ENCODE peak calls at places on chromosome 1, in nine cellular contexts. Q is prostate gland, B is adrenal gland, A is body of pancreas, E is fibroblast of lung, O is transverse colon, R is A549, T is ascending aorta, V is DND-41. L is an unnamed sample.

GRCh38 chr1:174428739-174429138 is 19.0 kb upstream of the GPR52 start:
- DNase-seq in Q (no peak), B (no peak), A (no peak), E (no peak), O (no peak), R (no peak), T (no peak), V (no peak), L (no peak)

GRCh38 chr1:216960716-216961115 is 237.5 kb upstream of the ESRRG start:
- DNase-seq in Q (no peak), B (no peak), A (no peak), E (peak; percentile 30), O (no peak), R (no peak), T (no peak), V (no peak), L (no peak)

GRCh38 chr1:202007703-202008489 is 2.5 kb upstream of the ELF3 start:
- DNase-seq in Q (peak; percentile 85), B (no peak), A (peak; percentile 79), E (no peak), O (peak; percentile 90), R (no peak), T (no peak), V (no peak), L (no peak)

GRCh38 chr1:21904725-21905520 is 32.2 kb downstream of the HSPG2 start:
- DNase-seq in Q (no peak), B (peak; percentile 79), A (peak; percentile 87), E (peak; percentile 50), O (peak; percentile 82), R (peak; percentile 67), T (peak; percentile 94), V (no peak), L (no peak)

GRCh38 chr1:65985393-65986066 is 192.8 kb downstream of the PDE4B start:
- DNase-seq in Q (no peak), B (no peak), A (no peak), E (no peak), O (no peak), R (no peak), T (no peak), V (no peak), L (no peak)

GRCh38 chr1:64584479-64584878 is 114.5 kb downstream of the CACHD1 start:
- DNase-seq in Q (no peak), B (no peak), A (no peak), E (no peak), O (no peak), R (no peak), T (no peak), V (no peak), L (no peak)

GRCh38 chr1:150551784-150552691 is 2.8 kb downstream of the ADAMTSL4 start:
- DNase-seq in Q (peak; percentile 56), B (peak; percentile 93), A (no peak), E (peak; percentile 98), O (peak; percentile 78), R (peak; percentile 60), T (peak; percentile 97), V (peak; percentile 38), L (no peak)

GRCh38 chr1:172406968-172407367 is 13.5 kb upstream of the C1orf105 start:
- DNase-seq in Q (no peak), B (no peak), A (no peak), E (no peak), O (no peak), R (no peak), T (no peak), V (no peak), L (no peak)

GRCh38 chr1:39800471-39800835 is 11.8 kb upstream of the BMP8B start:
- DNase-seq in Q (no peak), B (no peak), A (no peak), E (no peak), O (no peak), R (no peak), T (no peak), V (no peak), L (no peak)

GRCh38 chr1:172299515-172299914 is 121.0 kb upstream of the C1orf105 start:
- DNase-seq in Q (no peak), B (no peak), A (no peak), E (no peak), O (no peak), R (no peak), T (no peak), V (no peak), L (no peak)

GRCh38 chr1:58885998-58886397 is 102.2 kb upstream of the JUN start:
- DNase-seq in Q (peak; percentile 74), B (no peak), A (peak; percentile 52), E (peak; percentile 47), O (no peak), R (no peak), T (no peak), V (peak; percentile 75), L (peak; percentile 58)

GRCh38 chr1:37474051-37474696 is at the start of gene ZC3H12A:
- DNase-seq in Q (peak; percentile 93), B (peak; percentile 91), A (peak; percentile 95), E (peak; percentile 85), O (peak; percentile 96), R (peak; percentile 83), T (peak; percentile 96), V (peak; percentile 86), L (peak; percentile 92)

GRCh38 chr1:115910231-115910630 is 66.1 kb upstream of the SLC22A15 start:
- DNase-seq in Q (no peak), B (no peak), A (no peak), E (no peak), O (no peak), R (no peak), T (no peak), V (no peak), L (no peak)

GRCh38 chr1:231919900-231920299 is 293.3 kb downstream of the DISC1 start:
- DNase-seq in Q (no peak), B (no peak), A (no peak), E (no peak), O (no peak), R (no peak), T (no peak), V (peak; percentile 17), L (no peak)

GRCh38 chr1:31058012-31058411 is 7.5 kb downstream of the PUM1 start:
- DNase-seq in Q (no peak), B (no peak), A (no peak), E (no peak), O (no peak), R (no peak), T (no peak), V (no peak), L (no peak)

GRCh38 chr1:185162491-185162890 is 5.5 kb downstream of the SWT1 start:
- DNase-seq in Q (no peak), B (no peak), A (no peak), E (no peak), O (no peak), R (no peak), T (no peak), V (no peak), L (no peak)

GRCh38 chr1:17831619-17832018 is 76.5 kb downstream of the ACTL8 start:
- DNase-seq in Q (no peak), B (peak; percentile 25), A (no peak), E (peak; percentile 65), O (no peak), R (peak; percentile 7), T (peak; percentile 11), V (peak; percentile 54), L (no peak)

GRCh38 chr1:199205740-199206139 is 566.9 kb downstream of the PTPRC start:
- DNase-seq in Q (no peak), B (no peak), A (no peak), E (no peak), O (no peak), R (no peak), T (no peak), V (no peak), L (no peak)

GRCh38 chr1:147769107-147769506 is 8.7 kb upstream of the GJA5 start:
- DNase-seq in Q (no peak), B (no peak), A (no peak), E (peak; percentile 50), O (no peak), R (no peak), T (peak; percentile 88), V (no peak), L (no peak)
- H3K27ac ChIP-seq in Q (no peak overlapping the region), B (no peak overlapping the region), A (no peak overlapping the region), E (no peak overlapping the region), O (no peak overlapping the region), R (no peak overlapping the region), T (peak overlapping the region; percentile 94), V (no peak overlapping the region), L (no peak overlapping the region)

DNA sequence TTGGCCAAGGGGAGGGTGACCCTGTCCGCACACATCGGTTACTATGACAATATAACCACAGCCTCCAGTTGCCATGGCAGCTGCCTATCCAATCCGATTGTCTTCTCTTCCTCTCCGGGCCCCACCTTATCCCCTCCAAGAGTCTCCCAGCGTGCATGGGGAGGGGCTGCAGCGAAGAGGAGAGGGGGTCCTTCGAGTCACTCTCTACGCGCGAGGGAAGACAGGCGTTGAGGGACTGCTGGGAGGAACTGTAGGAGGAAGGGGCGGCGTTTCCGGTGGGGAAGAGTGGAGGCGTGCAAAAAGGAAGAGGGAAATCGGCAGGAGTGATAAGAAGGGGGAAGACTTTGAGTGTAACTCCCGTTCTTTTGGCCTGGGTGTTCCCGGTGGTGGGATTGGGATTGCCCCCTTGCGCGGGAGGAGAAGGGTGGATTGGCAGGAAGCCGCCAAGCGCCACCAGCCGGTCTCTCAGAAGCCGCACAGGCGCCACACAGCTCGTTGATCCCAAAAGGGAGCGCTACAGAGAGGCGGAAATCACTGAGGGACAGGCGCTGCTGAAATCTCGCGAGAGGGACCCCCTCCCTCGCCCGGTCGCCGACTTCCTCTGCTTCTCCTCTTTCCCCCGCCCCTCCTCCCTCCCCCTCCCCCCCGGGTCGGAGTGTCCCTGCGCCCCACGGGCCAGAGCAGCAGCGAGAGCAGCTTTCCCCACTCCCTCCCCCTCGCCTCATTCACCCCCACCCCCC is 381 bp upstream of the SMG7 start:
- DNase-seq in Q (peak; percentile 97), B (peak; percentile 99), A (peak; percentile 96), E (peak; percentile 99), O (peak; percentile 98), R (peak; percentile 99), T (peak; percentile 99), V (peak; percentile 98), L (peak; percentile 96)
- TF ChIP-seq CTCF in Q (no peak), B (no peak), A (peak; percentile 6), E (peak; percentile 4), O (no peak), R (no peak), T (no peak), V (peak; percentile 15), L (no peak)

GRCh38 chr1:198174297-198174696 is 17.5 kb downstream of the NEK7 start:
- DNase-seq in Q (no peak), B (no peak), A (no peak), E (no peak), O (no peak), R (no peak), T (no peak), V (no peak), L (peak; percentile 27)
- H3K4me1 ChIP-seq in Q (no peaks in the 10 kb centered on the region), B (peaks cover 97% of the 10 kb centered on the region), A (peaks cover 78% of the 10 kb centered on the region), E (no peaks in the 10 kb centered on the region), O (peaks cover 47% of the 10 kb centered on the region), R (peaks cover 24% of the 10 kb centered on the region), T (no peaks in the 10 kb centered on the region), V (peaks cover 95% of the 10 kb centered on the region), L (peaks cover 85% of the 10 kb centered on the region)

GRCh38 chr1:99170516-99170915 is 93.8 kb upstream of the PLPPR4 start:
- DNase-seq in Q (no peak), B (no peak), A (no peak), E (peak; percentile 39), O (no peak), R (peak; percentile 7), T (no peak), V (no peak), L (no peak)
- H3K27ac ChIP-seq in Q (no peak overlapping the region), B (no peak overlapping the region), A (no peak overlapping the region), E (no peak overlapping the region), O (no peak overlapping the region), R (no peak overlapping the region), T (no peak overlapping the region), V (no peak overlapping the region), L (no peak overlapping the region)